ENCODE peak calls at places on chromosomes 11 and 22, in seven cellular contexts. R is HFFc6; K is fibroblast of the aortic adventitia; O is AML-193; M is BJ; F is stimulated activated CD8-positive, alpha-beta memory T cell treated with anti-CD3 and anti-CD28 coated beads, Interleukin-2, amount 100 ng/mL, for 1 hour; S is anterior cingulate cortex. W is an unnamed sample.

GRCh38 chr11:71286701-71287643 is 34.6 kb upstream of the SHANK2 start:
- DNase-seq in O (no peak), K (peak; percentile 97), M (peak; percentile 97), F (no peak), R (peak; percentile 97), S (peak; percentile 59), W (peak; percentile 1)

GRCh38 chr11:17387280-17387679 is 1.2 kb downstream of the KCNJ11 start:
- DNase-seq in F (no peak), M (no peak), R (no peak), K (no peak), O (no peak), S (no peak), W (no peak)

GRCh38 chr22:39173787-39174497 is 21.5 kb upstream of the CBX7 start:
- DNase-seq in R (no peak), S (no peak), K (no peak), O (no peak), M (no peak), F (no peak), W (no peak)

GRCh38 chr11:65206441-65206841 is 24.7 kb downstream of the CAPN1 start:
- DNase-seq in K (no peak), R (no peak), O (no peak), F (no peak), S (no peak), M (no peak), W (no peak)

GRCh38 chr11:100188137-100188783 is 498.8 kb upstream of the ARHGAP42 start:
- DNase-seq in S (no peak), O (no peak), M (no peak), K (no peak), R (no peak), F (no peak), W (no peak)

GRCh38 chr11:79060081-79060480 is 380.7 kb downstream of the TENM4 start:
- DNase-seq in M (no peak), F (no peak), S (no peak), O (no peak), R (no peak), K (no peak), W (no peak)

GRCh38 chr11:120413480-120413879 is 77.3 kb downstream of the ARHGEF12 start:
- DNase-seq in S (no peak), R (peak; percentile 84), F (no peak), O (no peak), M (peak; percentile 71), K (peak; percentile 80), W (no peak)

GRCh38 chr22:46453006-46453828 is 84.2 kb downstream of the CELSR1 start:
- DNase-seq in F (no peak), R (no peak), K (peak; percentile 9), O (no peak), S (no peak), M (no peak), W (no peak)

GRCh38 chr11:109697140-109697843 is 275.3 kb downstream of the C11orf87 start:
- DNase-seq in R (peak; percentile 35), S (no peak), O (peak; percentile 37), M (no peak), K (peak; percentile 68), F (no peak), W (no peak)